ENCODE peak calls at places on chromosomes 5 and 9, in ten cellular contexts. One of them, this sample, is unnamed.

GRCh38 chr5:112977440-112977861 is 853 bp downstream of the DCP2 start:
- DNase-seq in A549: no peak
- DNase-seq in retina: no peak
- DNase-seq in activated gamma-delta T cell: no peak
- DNase-seq in posterior cingulate gyrus: no peak
- DNase-seq in RCC 7860: no peak
- DNase-seq in hepatocyte: peak
- DNase-seq in tibial artery: no peak
- DNase-seq in H54: no peak
- DNase-seq in ELR: no peak
- DNase-seq in this sample: no peak

GRCh38 chr5:145908206-145908945 is 28.0 kb upstream of the SH3RF2 start:
- DNase-seq in ELR: peak
- DNase-seq in retina: no peak
- DNase-seq in A549: peak
- DNase-seq in H54: no peak
- DNase-seq in tibial artery: no peak
- DNase-seq in RCC 7860: no peak
- DNase-seq in hepatocyte: no peak
- DNase-seq in posterior cingulate gyrus: no peak
- DNase-seq in activated gamma-delta T cell: no peak
- DNase-seq in this sample: no peak

GRCh38 chr5:27171696-27172362 is 133.4 kb upstream of the CDH9 start:
- DNase-seq in ELR: no peak
- DNase-seq in A549: no peak
- DNase-seq in activated gamma-delta T cell: no peak
- DNase-seq in H54: no peak
- DNase-seq in posterior cingulate gyrus: no peak
- DNase-seq in RCC 7860: no peak
- DNase-seq in hepatocyte: no peak
- DNase-seq in retina: no peak
- DNase-seq in tibial artery: no peak
- DNase-seq in this sample: no peak

GRCh38 chr5:142295084-142295758 is 29.6 kb downstream of the SPRY4 start:
- DNase-seq in activated gamma-delta T cell: no peak
- DNase-seq in hepatocyte: no peak
- DNase-seq in retina: no peak
- DNase-seq in posterior cingulate gyrus: no peak
- DNase-seq in A549: no peak
- DNase-seq in RCC 7860: no peak
- DNase-seq in tibial artery: no peak
- DNase-seq in H54: no peak
- DNase-seq in ELR: no peak
- DNase-seq in this sample: no peak

GRCh38 chr9:23556459-23556858 is 269.6 kb downstream of the ELAVL2 start:
- DNase-seq in A549: no peak
- DNase-seq in ELR: no peak
- DNase-seq in tibial artery: no peak
- DNase-seq in retina: no peak
- DNase-seq in activated gamma-delta T cell: no peak
- DNase-seq in H54: no peak
- DNase-seq in hepatocyte: no peak
- DNase-seq in posterior cingulate gyrus: no peak
- DNase-seq in RCC 7860: no peak
- DNase-seq in this sample: no peak

GRCh38 chr5:87899109-87900100 is 369.2 kb downstream of the TMEM161B start:
- DNase-seq in ELR: peak
- DNase-seq in A549: no peak
- DNase-seq in RCC 7860: no peak
- DNase-seq in posterior cingulate gyrus: peak
- DNase-seq in tibial artery: peak
- DNase-seq in H54: no peak
- DNase-seq in retina: peak
- DNase-seq in activated gamma-delta T cell: no peak
- DNase-seq in hepatocyte: peak
- DNase-seq in this sample: no peak

GRCh38 chr5:138177936-138178515 is 404 bp downstream of the BRD8 start:
- DNase-seq in ELR: peak
- DNase-seq in RCC 7860: no peak
- DNase-seq in H54: peak
- DNase-seq in tibial artery: no peak
- DNase-seq in retina: no peak
- DNase-seq in A549: peak
- DNase-seq in posterior cingulate gyrus: peak
- DNase-seq in activated gamma-delta T cell: no peak
- DNase-seq in hepatocyte: peak
- DNase-seq in this sample: peak

GRCh38 chr5:179164331-179165311 is 104.4 kb downstream of the ZNF354C start:
- DNase-seq in activated gamma-delta T cell: no peak
- DNase-seq in hepatocyte: no peak
- DNase-seq in H54: no peak
- DNase-seq in retina: peak
- DNase-seq in RCC 7860: no peak
- DNase-seq in posterior cingulate gyrus: peak
- DNase-seq in A549: no peak
- DNase-seq in ELR: no peak
- DNase-seq in tibial artery: no peak
- DNase-seq in this sample: no peak

GRCh38 chr9:90914868-90915483 is 113.4 kb downstream of the SYK start:
- DNase-seq in tibial artery: peak
- DNase-seq in RCC 7860: peak
- DNase-seq in ELR: peak
- DNase-seq in activated gamma-delta T cell: peak
- DNase-seq in H54: peak
- DNase-seq in A549: peak
- DNase-seq in retina: peak
- DNase-seq in posterior cingulate gyrus: peak
- DNase-seq in hepatocyte: peak
- DNase-seq in this sample: peak

GRCh38 chr5:134938020-134938419 is 29.7 kb upstream of the CATSPER3 start:
- DNase-seq in retina: peak
- DNase-seq in tibial artery: no peak
- DNase-seq in ELR: no peak
- DNase-seq in H54: no peak
- DNase-seq in activated gamma-delta T cell: no peak
- DNase-seq in A549: no peak
- DNase-seq in posterior cingulate gyrus: no peak
- DNase-seq in RCC 7860: no peak
- DNase-seq in hepatocyte: no peak
- DNase-seq in this sample: no peak